ENCODE peak calls at places on chromosomes 7 and 10, in eight cellular contexts. G is Panc1; L is adrenal gland; P is GM23248; H is HepG2; O is left ventricle myocardium inferior; B is small intestine; Q is CD4-positive, alpha-beta T cell. X is an unnamed sample.
A peak's percentile ranks its signal among the peaks of the same experiment; 100 is the strongest.

GRCh38 chr7:37853468-37853867 is 5.1 kb downstream of the NME8 start:
- DNase-seq in G (no peak), L (no peak), P (peak; percentile 6), H (peak; percentile 12), O (no peak), B (no peak), Q (no peak), X (no peak)

GRCh38 chr10:35409094-35409582 is 72.8 kb downstream of the CCNY start:
- DNase-seq in G (no peak), L (peak; percentile 67), P (peak; percentile 92), H (no peak), O (no peak), B (peak; percentile 36), Q (no peak), X (no peak)

GRCh38 chr7:58316-58715 is 134.1 kb upstream of the FAM20C start:
- DNase-seq in G (no peak), L (no peak), P (no peak), H (no peak), O (no peak), B (no peak), Q (no peak), X (no peak)

GRCh38 chr10:44576715-44577191 is 191.9 kb upstream of the CXCL12 start:
- DNase-seq in G (no peak), L (peak; percentile 69), P (peak; percentile 50), H (no peak), O (peak; percentile 46), B (no peak), Q (no peak), X (no peak)

GRCh38 chr7:50317697-50318640 is 13.5 kb downstream of the IKZF1 start:
- DNase-seq in G (no peak), L (no peak), P (no peak), H (no peak), O (no peak), B (no peak), Q (no peak), X (no peak)

GRCh38 chr10:12243860-12244620 is 48.1 kb downstream of the CDC123 start:
- DNase-seq in G (no peak), L (no peak), P (no peak), H (no peak), O (no peak), B (no peak), Q (no peak), X (no peak)

GRCh38 chr7:92179393-92179924 is 517 bp upstream of the LRRD1 start:
- DNase-seq in G (no peak), L (no peak), P (peak; percentile 56), H (no peak), O (no peak), B (no peak), Q (no peak), X (no peak)

GRCh38 chr7:111510062-111510461 is 52.2 kb downstream of the IMMP2L start:
- DNase-seq in G (no peak), L (no peak), P (no peak), H (no peak), O (no peak), B (no peak), Q (no peak), X (no peak)

GRCh38 chr10:12783326-12783725 is 218.2 kb downstream of the CCDC3 start:
- DNase-seq in G (no peak), L (no peak), P (no peak), H (no peak), O (no peak), B (no peak), Q (no peak), X (no peak)

GRCh38 chr7:7181519-7182155 is 707 bp upstream of the C1GALT1 start:
- DNase-seq in G (peak; percentile 64), L (peak; percentile 32), P (peak; percentile 51), H (peak; percentile 75), O (no peak), B (peak; percentile 83), Q (peak; percentile 40), X (no peak)

GRCh38 chr10:88482220-88482619 is 100.9 kb downstream of the RNLS start:
- DNase-seq in G (no peak), L (no peak), P (no peak), H (no peak), O (no peak), B (no peak), Q (no peak), X (no peak)

GRCh38 chr7:83212883-83213282 is 50.2 kb upstream of the PCLO start:
- DNase-seq in G (no peak), L (no peak), P (no peak), H (no peak), O (no peak), B (no peak), Q (no peak), X (no peak)

GRCh38 chr10:89478739-89479116 is 56.7 kb downstream of the SLC16A12 start:
- DNase-seq in G (no peak), L (no peak), P (peak; percentile 81), H (no peak), O (no peak), B (no peak), Q (no peak), X (no peak)

GRCh38 chr7:108246227-108246837 is 116.2 kb upstream of the LAMB4 start:
- DNase-seq in G (peak; percentile 89), L (peak; percentile 88), P (peak; percentile 99), H (peak; percentile 80), O (no peak), B (peak; percentile 80), Q (no peak), X (peak; percentile 91)

GRCh38 chr10:122323941-122324675 is 50.4 kb upstream of the PLEKHA1 start:
- DNase-seq in G (no peak), L (no peak), P (peak; percentile 88), H (no peak), O (no peak), B (no peak), Q (no peak), X (peak; percentile 91)

GRCh38 chr10:72622271-72622670 is 3.6 kb downstream of the MICU1 start:
- DNase-seq in G (no peak), L (no peak), P (no peak), H (no peak), O (no peak), B (no peak), Q (no peak), X (no peak)

GRCh38 chr7:40799-41750 is 151.3 kb upstream of the FAM20C start:
- DNase-seq in G (no peak), L (no peak), P (no peak), H (no peak), O (no peak), B (no peak), Q (no peak), X (no peak)

GRCh38 chr10:122419016-122419415 is 35.4 kb upstream of the ARMS2 start:
- DNase-seq in G (no peak), L (no peak), P (peak; percentile 22), H (no peak), O (no peak), B (no peak), Q (no peak), X (no peak)

GRCh38 chr7:32062150-32062549 is 8.1 kb downstream of the PDE1C start:
- DNase-seq in G (no peak), L (peak; percentile 29), P (peak; percentile 53), H (peak; percentile 16), O (no peak), B (peak; percentile 38), Q (no peak), X (no peak)

GRCh38 chr10:25465582-25466372 is 291.0 kb downstream of the GPR158 start:
- DNase-seq in G (peak; percentile 15), L (no peak), P (peak; percentile 0), H (no peak), O (no peak), B (no peak), Q (no peak), X (no peak)

GRCh38 chr10:69733791-69734261 is 67.9 kb upstream of the COL13A1 start:
- DNase-seq in G (no peak), L (no peak), P (peak; percentile 86), H (no peak), O (no peak), B (no peak), Q (no peak), X (no peak)

GRCh38 chr10:69736866-69737641 is 64.7 kb upstream of the COL13A1 start:
- DNase-seq in G (no peak), L (no peak), P (no peak), H (no peak), O (no peak), B (no peak), Q (no peak), X (no peak)

GRCh38 chr10:69732826-69733150 is 68.9 kb upstream of the COL13A1 start:
- DNase-seq in G (no peak), L (no peak), P (no peak), H (no peak), O (no peak), B (no peak), Q (no peak), X (no peak)

GRCh38 chr10:69734416-69734796 is 67.3 kb upstream of the COL13A1 start:
- DNase-seq in G (no peak), L (no peak), P (no peak), H (no peak), O (no peak), B (no peak), Q (no peak), X (no peak)

GRCh38 chr10:69734797-69735468 is 66.8 kb upstream of the COL13A1 start:
- DNase-seq in G (no peak), L (no peak), P (no peak), H (no peak), O (no peak), B (no peak), Q (no peak), X (no peak)
- H3K27ac ChIP-seq in G (no peak overlapping the region), L (no peak overlapping the region), P (no peak overlapping the region), H (no peak overlapping the region), O (no peak overlapping the region), B (no peak overlapping the region), Q (no peak overlapping the region), X (no peak overlapping the region)

GRCh38 chr7:135771961-135772638 is 23.5 kb upstream of the FAM180A start:
- DNase-seq in G (no peak), L (no peak), P (peak; percentile 66), H (no peak), O (no peak), B (no peak), Q (no peak), X (no peak)
- H3K27ac ChIP-seq in G (no peak overlapping the region), L (no peak overlapping the region), P (no peak overlapping the region), H (no peak overlapping the region), O (peak overlapping the region; percentile 74), B (peak overlapping the region; percentile 39), Q (no peak overlapping the region), X (peak overlapping the region; percentile 26)

DNA sequence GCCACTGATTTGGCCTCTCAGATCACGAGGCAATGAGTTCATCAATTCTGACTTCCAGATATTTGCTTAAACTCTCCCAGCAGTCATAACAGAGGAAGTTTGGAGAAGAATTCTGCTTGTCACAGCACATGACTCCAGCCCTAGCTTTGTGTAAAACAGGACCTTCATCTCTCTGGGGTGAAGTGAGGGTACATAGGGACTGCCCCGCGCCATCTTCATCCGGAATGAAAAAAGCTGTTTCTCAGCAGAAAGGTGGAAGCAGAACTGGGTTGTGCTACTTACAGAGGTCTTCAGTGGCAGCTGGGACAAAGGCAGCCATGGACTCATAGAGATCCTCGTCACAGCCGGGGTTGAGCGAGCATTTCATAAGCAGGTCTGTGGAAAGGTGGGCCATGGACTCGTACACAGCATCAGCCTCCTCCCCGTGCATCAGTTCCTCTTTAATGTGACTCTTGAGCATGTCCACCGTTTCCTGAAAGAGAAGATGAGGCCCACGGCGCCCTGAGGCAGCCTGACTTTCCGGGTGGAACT is 58.4 kb upstream of the TM9SF3 start:
- DNase-seq in G (no peak), L (peak; percentile 30), P (no peak), H (no peak), O (no peak), B (no peak), Q (no peak), X (no peak)
- H3K27ac ChIP-seq in G (no peak overlapping the region), L (no peak overlapping the region), P (no peak overlapping the region), H (no peak overlapping the region), O (no peak overlapping the region), B (peak overlapping the region; percentile 32), Q (no peak overlapping the region), X (no peak overlapping the region)

GRCh38 chr10:100970914-100971811 is 1.9 kb downstream of the SEMA4G start:
- DNase-seq in G (no peak), L (no peak), P (no peak), H (peak; percentile 99), O (no peak), B (peak; percentile 96), Q (no peak), X (no peak)
- H3K27ac ChIP-seq in G (no peak overlapping the region), L (no peak overlapping the region), P (no peak overlapping the region), H (peak overlapping the region; percentile 96), O (no peak overlapping the region), B (peak overlapping the region; percentile 39), Q (no peak overlapping the region), X (no peak overlapping the region)